ENCODE peak calls at places on chromosomes 11 and 22, in seven cellular contexts. Z is H1, B is mesenchymal stem cell, T is neuronal stem cell, E is mesendoderm, V is IMR-90, I is trophoblast cell. J is an unnamed sample.

GRCh38 chr11:111382451-111382850 is 3.4 kb upstream of the POU2AF1 start:
- DNase-seq in T (no peak), I (no peak), E (no peak), Z (no peak), V (no peak), B (no peak), J (no peak)

GRCh38 chr11:128465946-128466688 is 121.2 kb downstream of the ETS1 start:
- DNase-seq in Z (no peak), I (peak), V (no peak), T (no peak), B (no peak), E (no peak), J (no peak)

GRCh38 chr11:33375688-33376311 is 118.6 kb downstream of the HIPK3 start:
- DNase-seq in T (peak), E (peak), V (peak), I (no peak), Z (peak), B (peak), J (peak)

GRCh38 chr11:65435981-65436411 is 13.4 kb downstream of the NEAT1 start:
- DNase-seq in B (no peak), Z (peak), T (no peak), V (no peak), E (no peak), I (peak), J (no peak)

GRCh38 chr11:130159657-130160459 is at the start of gene ST14:
- DNase-seq in E (peak), I (no peak), B (no peak), V (no peak), Z (peak), T (no peak), J (peak)

GRCh38 chr11:130827697-130828377 is 88.4 kb downstream of the SNX19 start:
- DNase-seq in V (peak), I (no peak), T (peak), Z (peak), E (peak), B (peak), J (peak)

GRCh38 chr22:27745809-27746208 is 55.7 kb downstream of the MN1 start:
- DNase-seq in I (no peak), B (no peak), E (no peak), Z (no peak), V (no peak), T (no peak), J (no peak)

GRCh38 chr11:3226846-3227567 is 5.2 kb downstream of the MRGPRE start:
- DNase-seq in Z (no peak), E (no peak), B (no peak), T (no peak), V (no peak), I (no peak), J (no peak)

GRCh38 chr11:129996113-129996870 is 6.3 kb downstream of the PRDM10 start:
- DNase-seq in I (peak), V (no peak), B (no peak), Z (no peak), T (no peak), E (no peak), J (no peak)

GRCh38 chr11:81874627-81875026 is 859.0 kb downstream of the FAM181B start:
- DNase-seq in V (no peak), T (no peak), Z (no peak), I (no peak), B (no peak), E (peak), J (no peak)

GRCh38 chr11:14422052-14422813 is 63.2 kb upstream of the RRAS2 start:
- DNase-seq in T (peak), E (peak), I (peak), V (peak), B (peak), Z (peak), J (peak)

GRCh38 chr22:27406389-27406861 is 395.1 kb downstream of the MN1 start:
- DNase-seq in T (no peak), I (no peak), Z (no peak), E (no peak), B (no peak), V (peak), J (no peak)

GRCh38 chr22:22710719-22711531 is 66.5 kb downstream of the GGTLC2 start:
- DNase-seq in I (peak), B (peak), V (peak), T (peak), Z (peak), E (peak), J (peak)

GRCh38 chr11:122910775-122911174 is 28.2 kb downstream of the JHY start:
- DNase-seq in V (peak), E (peak), I (no peak), Z (no peak), B (peak), T (no peak), J (no peak)

GRCh38 chr11:61834278-61835004 is 6.3 kb downstream of the FADS2 start:
- DNase-seq in B (peak), E (peak), I (no peak), T (no peak), Z (peak), V (peak), J (peak)

GRCh38 chr11:59173080-59173963 is 1.4 kb downstream of the DTX4 start:
- DNase-seq in V (peak), Z (peak), I (peak), B (peak), E (peak), T (no peak), J (peak)

GRCh38 chr11:134139303-134139872 is 70.5 kb downstream of the JAM3 start:
- DNase-seq in E (no peak), Z (no peak), I (no peak), B (no peak), V (no peak), T (no peak), J (no peak)

GRCh38 chr11:134142536-134142935 is 73.7 kb downstream of the JAM3 start:
- DNase-seq in B (no peak), E (no peak), I (no peak), V (peak), T (no peak), Z (no peak), J (no peak)

GRCh38 chr11:134139873-134140331 is 71.0 kb downstream of the JAM3 start:
- DNase-seq in Z (peak), V (peak), B (peak), I (peak), T (peak), E (peak), J (peak)

GRCh38 chr11:134144744-134145143 is 75.9 kb downstream of the JAM3 start:
- DNase-seq in V (no peak), T (no peak), B (no peak), Z (no peak), I (no peak), E (no peak), J (no peak)

DNA sequence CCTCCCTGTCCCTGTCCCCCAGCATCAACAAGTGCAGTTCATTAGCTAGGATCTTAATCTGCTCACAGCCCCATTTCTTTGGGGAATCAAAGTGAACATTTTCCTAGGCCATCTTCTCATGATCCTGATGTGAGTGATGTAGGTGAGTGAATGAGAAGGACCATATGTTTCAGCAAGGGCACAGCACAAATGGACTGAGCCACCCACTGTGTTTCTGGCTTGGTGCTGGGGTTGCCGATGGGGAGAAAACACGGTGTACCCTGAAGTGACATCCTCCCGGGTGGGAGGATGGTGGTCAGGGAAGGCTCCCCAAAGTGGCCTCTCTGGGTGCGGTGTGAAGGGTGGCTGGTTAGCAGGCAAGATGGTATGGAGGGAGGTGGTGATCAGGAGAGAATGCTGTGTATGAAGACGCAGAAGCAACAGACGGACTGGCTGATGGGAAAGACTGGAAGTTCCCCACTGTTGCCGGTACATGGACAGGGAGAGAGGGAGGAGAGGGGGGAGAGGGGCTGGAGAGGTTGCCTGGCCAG is 72.2 kb downstream of the JAM3 start:
- DNase-seq in I (no peak), T (no peak), V (no peak), E (no peak), B (no peak), Z (no peak), J (no peak)
- H3K18ac ChIP-seq in I (no peak), T (no peak), V (no peak), E (no peak), B (no peak), Z (no peak), J (no peak)

GRCh38 chr11:120244476-120244875 is 4.5 kb downstream of the POU2F3 start:
- DNase-seq in B (no peak), V (peak), I (no peak), E (no peak), T (no peak), Z (no peak), J (no peak)

GRCh38 chr11:120241277-120241676 is 1.3 kb downstream of the POU2F3 start:
- DNase-seq in V (no peak), E (no peak), B (no peak), T (no peak), I (no peak), Z (no peak), J (no peak)

GRCh38 chr11:120244966-120245365 is 5.0 kb downstream of the POU2F3 start:
- DNase-seq in Z (no peak), V (no peak), I (no peak), E (no peak), T (no peak), B (no peak), J (no peak)

GRCh38 chr11:120245434-120245833 is 5.5 kb downstream of the POU2F3 start:
- DNase-seq in E (no peak), I (no peak), Z (no peak), B (no peak), V (no peak), T (no peak), J (no peak)

DNA sequence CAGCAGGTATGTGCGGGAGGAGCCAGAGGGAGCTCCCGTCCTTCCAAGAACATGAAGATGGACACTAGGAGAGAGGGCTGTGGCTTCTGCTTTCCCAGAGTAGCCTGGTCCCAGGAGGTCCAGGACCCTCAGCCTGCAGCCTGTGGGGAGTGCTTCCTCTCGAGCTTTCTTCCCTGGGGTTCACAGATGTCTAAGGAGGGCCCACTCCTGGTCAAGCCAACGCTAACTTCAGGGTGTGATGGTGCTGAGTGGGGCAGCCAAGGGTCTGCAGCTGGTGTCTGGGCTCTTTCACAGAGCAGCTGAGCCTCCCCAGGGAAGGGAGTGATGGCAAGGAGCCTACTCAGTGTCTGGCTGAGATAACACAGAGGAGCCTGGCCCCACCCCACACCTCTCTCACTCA is 3.3 kb downstream of the POU2F3 start:
- DNase-seq in T (no peak), V (no peak), I (no peak), Z (no peak), B (no peak), E (no peak), J (no peak)
- H3K18ac ChIP-seq in T (no peak), V (no peak), I (no peak), Z (no peak), B (no peak), E (no peak), J (no peak)

DNA sequence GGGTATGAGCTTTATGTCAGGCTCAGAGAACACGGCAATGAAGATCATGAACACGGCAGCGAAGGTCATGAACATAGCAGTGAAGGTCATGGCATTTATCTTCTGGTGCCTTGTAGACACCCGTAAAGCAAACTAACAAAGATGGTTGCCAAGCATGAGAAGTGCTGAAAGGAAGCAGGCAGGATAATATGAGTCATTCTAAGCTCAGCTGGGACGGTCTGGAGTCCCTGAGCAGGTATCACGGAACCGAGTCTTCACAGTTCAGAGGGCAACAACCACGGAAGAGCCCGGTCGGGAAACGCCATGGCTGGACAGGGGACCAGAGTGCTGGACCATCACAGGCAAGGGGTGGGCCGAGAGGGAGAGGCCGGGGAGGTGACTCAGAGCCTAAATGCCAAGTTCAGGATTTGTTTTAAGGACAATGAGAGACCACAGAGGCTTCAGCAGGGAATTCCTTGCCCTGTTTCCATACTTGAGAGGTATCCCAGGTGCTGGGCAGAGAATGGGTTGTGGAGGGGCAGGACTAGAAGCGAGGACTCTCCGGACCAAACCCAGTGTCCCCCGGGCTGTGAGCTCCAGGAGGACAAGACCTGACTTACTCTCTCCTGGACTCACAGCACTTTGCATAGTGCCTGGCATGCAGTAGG is 13.1 kb upstream of the MS4A10 start:
- DNase-seq in B (no peak), V (peak), Z (no peak), E (peak), I (no peak), T (no peak), J (no peak)
- H3K18ac ChIP-seq in B (no peak), V (no peak), Z (no peak), E (no peak), I (no peak), T (no peak), J (no peak)

GRCh38 chr11:84227970-84228369 is 941.8 kb upstream of the CCDC90B start:
- DNase-seq in E (no peak), I (peak), V (no peak), B (no peak), Z (no peak), T (no peak), J (no peak)
- H3K18ac ChIP-seq in E (no peak), I (no peak), V (no peak), B (no peak), Z (no peak), T (no peak), J (no peak)